ENCODE peak calls at places on chromosome 13, in ten cellular contexts. N is tibial nerve, Q is right lobe of liver, I is IMR-90, H is upper lobe of left lung, X is suprapubic skin, J is esophagus squamous epithelium, W is endothelial cell of umbilical vein, F is A549, D is body of pancreas. A is an unnamed sample.

GRCh38 chr13:98556968-98557591 is 19.8 kb downstream of the STK24 start:
- DNase-seq in I (peak), D (peak), X (no peak), Q (no peak), J (no peak), H (no peak), F (no peak), W (no peak), N (no peak), A (no peak)

GRCh38 chr13:112131740-112132113 is 64.8 kb downstream of the SOX1 start:
- DNase-seq in D (peak), I (no peak), Q (no peak), J (no peak), H (peak), N (no peak), F (no peak), X (no peak), W (no peak), A (no peak)

GRCh38 chr13:23087884-23088283 is 92.9 kb upstream of the SGCG start:
- DNase-seq in F (peak), I (peak), Q (no peak), N (no peak), J (no peak), X (no peak), H (no peak), W (no peak), D (peak), A (no peak)

GRCh38 chr13:24161010-24161775 is 673 bp downstream of the SPATA13 start:
- DNase-seq in N (no peak), X (peak), Q (peak), H (no peak), D (peak), W (peak), F (no peak), I (no peak), J (no peak), A (no peak)

GRCh38 chr13:68439821-68440220 is 1209.7 kb upstream of the PCDH9 start:
- DNase-seq in Q (no peak), W (peak), H (no peak), N (no peak), D (no peak), X (no peak), J (no peak), I (no peak), F (peak), A (no peak)

GRCh38 chr13:42696191-42696590 is 85.2 kb upstream of the FAM216B start:
- DNase-seq in X (no peak), J (no peak), Q (no peak), F (no peak), W (no peak), I (peak), N (no peak), D (no peak), H (no peak), A (no peak)

GRCh38 chr13:25422153-25422552 is 50.4 kb downstream of the ATP8A2 start:
- DNase-seq in J (no peak), D (no peak), W (no peak), X (no peak), N (no peak), H (no peak), Q (no peak), I (no peak), F (no peak), A (no peak)

GRCh38 chr13:85588359-85588758 is 210.9 kb downstream of the SLITRK6 start:
- DNase-seq in W (no peak), Q (no peak), I (no peak), X (no peak), F (no peak), H (no peak), N (no peak), D (no peak), J (no peak), A (no peak)

GRCh38 chr13:110285991-110286923 is 20.7 kb downstream of the COL4A1 start:
- DNase-seq in N (no peak), Q (no peak), W (no peak), J (no peak), H (no peak), D (no peak), I (no peak), F (no peak), X (no peak), A (no peak)

GRCh38 chr13:42747399-42747873 is 33.9 kb upstream of the FAM216B start:
- DNase-seq in H (no peak), I (peak), Q (no peak), F (peak), X (no peak), J (no peak), D (no peak), W (peak), N (no peak), A (no peak)

GRCh38 chr13:21402586-21403307 is 56.4 kb downstream of the ZDHHC20 start:
- DNase-seq in N (no peak), F (peak), X (no peak), W (peak), Q (no peak), I (peak), H (no peak), J (no peak), D (no peak), A (no peak)

GRCh38 chr13:77309254-77309653 is 17.6 kb downstream of the MYCBP2 start:
- DNase-seq in W (no peak), N (no peak), X (no peak), J (no peak), D (no peak), F (no peak), H (no peak), I (no peak), Q (no peak), A (no peak)

GRCh38 chr13:99218545-99218944 is 17.9 kb downstream of the UBAC2 start:
- DNase-seq in J (no peak), H (peak), F (no peak), I (peak), N (no peak), Q (peak), D (peak), X (no peak), W (peak), A (no peak)

GRCh38 chr13:35961461-35962220 is 169.5 kb downstream of the DCLK1 start:
- DNase-seq in J (no peak), H (no peak), X (no peak), F (no peak), W (no peak), I (peak), D (no peak), Q (no peak), N (no peak), A (no peak)

GRCh38 chr13:107553838-107554237 is 661.5 kb downstream of the LIG4 start:
- DNase-seq in N (no peak), F (no peak), D (no peak), H (no peak), X (no peak), J (no peak), Q (no peak), W (no peak), I (peak), A (no peak)

GRCh38 chr13:19838726-19839342 is 24.6 kb downstream of the ZMYM5 start:
- DNase-seq in Q (no peak), H (no peak), N (no peak), W (no peak), I (peak), X (no peak), F (no peak), J (no peak), D (no peak), A (no peak)

GRCh38 chr13:98443329-98443728 is 133.6 kb downstream of the STK24 start:
- DNase-seq in H (no peak), N (no peak), X (no peak), D (no peak), J (no peak), F (peak), Q (no peak), I (peak), W (peak), A (no peak)

GRCh38 chr13:59464926-59465325 is 698.8 kb downstream of the DIAPH3 start:
- DNase-seq in D (no peak), N (no peak), J (no peak), H (no peak), Q (no peak), W (no peak), X (no peak), F (no peak), I (no peak), A (no peak)

GRCh38 chr13:113835461-113836274 is 28.2 kb downstream of the GAS6 start:
- DNase-seq in J (no peak), X (no peak), W (no peak), I (peak), H (no peak), F (peak), Q (peak), D (no peak), N (no peak), A (no peak)

GRCh38 chr13:41917641-41918040 is 43.3 kb downstream of the VWA8 start:
- DNase-seq in X (no peak), N (no peak), J (no peak), I (peak), W (peak), F (no peak), D (no peak), H (no peak), Q (no peak), A (no peak)

GRCh38 chr13:29402168-29402621 is 193.3 kb downstream of the SLC7A1 start:
- DNase-seq in F (no peak), I (peak), W (no peak), X (no peak), N (no peak), D (no peak), Q (no peak), J (no peak), H (no peak), A (no peak)

GRCh38 chr13:103097366-103097928 is 31.2 kb upstream of the SLC10A2 start:
- DNase-seq in H (no peak), J (no peak), F (no peak), X (no peak), W (no peak), Q (no peak), D (no peak), N (no peak), I (no peak), A (no peak)

GRCh38 chr13:112510002-112510780 is 77.8 kb downstream of the TUBGCP3 start:
- DNase-seq in W (peak), H (peak), Q (no peak), F (peak), X (no peak), N (no peak), J (no peak), D (peak), I (peak), A (no peak)

GRCh38 chr13:73403362-73404150 is 344.8 kb downstream of the KLF5 start:
- DNase-seq in X (no peak), I (no peak), W (no peak), J (no peak), D (no peak), H (no peak), N (no peak), F (no peak), Q (no peak), A (no peak)

GRCh38 chr13:79231887-79232286 is 174.2 kb downstream of the RBM26 start:
- DNase-seq in F (no peak), Q (no peak), X (no peak), J (no peak), W (no peak), I (no peak), N (no peak), D (no peak), H (no peak), A (no peak)

GRCh38 chr13:28707629-28708427 is 10.9 kb downstream of the SLC46A3 start:
- DNase-seq in D (peak), H (no peak), I (peak), Q (no peak), N (no peak), F (no peak), W (no peak), X (no peak), J (no peak), A (no peak)

GRCh38 chr13:80658705-80659104 is 317.8 kb upstream of the SPRY2 start:
- DNase-seq in D (no peak), N (no peak), W (no peak), I (no peak), Q (peak), X (no peak), J (no peak), H (no peak), F (no peak), A (no peak)

GRCh38 chr13:32427852-32428580 is at the start of gene N4BP2L1:
- DNase-seq in W (peak), D (peak), I (no peak), N (peak), H (peak), J (peak), F (peak), X (peak), Q (peak), A (no peak)

GRCh38 chr13:105914637-105915036 is 620.8 kb downstream of the EFNB2 start:
- DNase-seq in H (no peak), Q (no peak), N (no peak), W (no peak), X (no peak), J (no peak), F (no peak), I (peak), D (no peak), A (no peak)

GRCh38 chr13:23848019-23848418 is 41.2 kb downstream of the MIPEP start:
- DNase-seq in Q (no peak), D (no peak), I (no peak), N (no peak), X (no peak), H (no peak), W (no peak), F (no peak), J (no peak), A (no peak)

GRCh38 chr13:45434556-45435371 is 16.6 kb upstream of the SLC25A30 start:
- DNase-seq in F (no peak), J (no peak), Q (no peak), W (no peak), X (no peak), I (no peak), N (no peak), H (no peak), D (no peak), A (no peak)

GRCh38 chr13:46667687-46668281 is 114.8 kb downstream of the LRCH1 start:
- DNase-seq in Q (no peak), J (no peak), H (no peak), D (no peak), I (no peak), N (no peak), W (no peak), X (no peak), F (no peak), A (no peak)
- H3K4me3 ChIP-seq in Q (no peak), J (peak), H (peak), D (no peak), I (peak), N (peak), W (no peak), X (peak), F (no peak), A (peak)

GRCh38 chr13:36998624-36999041 is 507 bp downstream of the ALG5 start:
- DNase-seq in W (no peak), N (no peak), H (peak), I (no peak), D (peak), Q (peak), X (peak), F (no peak), J (no peak), A (no peak)

GRCh38 chr13:36997716-36998427 is 1.3 kb downstream of the ALG5 start:
- DNase-seq in H (no peak), W (no peak), N (no peak), F (no peak), I (peak), D (no peak), X (no peak), J (no peak), Q (no peak), A (no peak)

GRCh38 chr13:37001921-37002250 is 1.3 kb downstream of the EXOSC8 start:
- DNase-seq in F (no peak), J (no peak), N (no peak), I (no peak), Q (no peak), X (no peak), H (no peak), W (no peak), D (no peak), A (no peak)

GRCh38 chr13:36999054-36999927 is at the start of gene ALG5:
- DNase-seq in W (peak), I (peak), J (peak), H (peak), D (peak), F (peak), N (peak), Q (peak), X (peak), A (no peak)
- TF ChIP-seq POLR2A in W (peak), I (peak), J (no peak), H (no peak), D (peak), F (peak), N (peak), Q (peak), X (no peak), A (no peak)

GRCh38 chr13:27353653-27354052 is 70.8 kb upstream of the GTF3A start:
- DNase-seq in W (no peak), F (no peak), J (no peak), I (no peak), D (no peak), N (no peak), H (no peak), Q (no peak), X (no peak), A (no peak)

GRCh38 chr13:27355894-27356293 is 68.5 kb upstream of the GTF3A start:
- DNase-seq in N (no peak), H (no peak), I (no peak), F (no peak), D (no peak), J (no peak), W (no peak), Q (no peak), X (no peak), A (no peak)

GRCh38 chr13:27352698-27353097 is 71.7 kb upstream of the GTF3A start:
- DNase-seq in I (peak), Q (no peak), N (no peak), F (no peak), W (no peak), X (no peak), D (no peak), J (no peak), H (no peak), A (no peak)

GRCh38 chr13:27353166-27353583 is 71.2 kb upstream of the GTF3A start:
- DNase-seq in X (no peak), Q (no peak), W (no peak), H (no peak), F (no peak), I (peak), J (no peak), N (no peak), D (no peak), A (no peak)

DNA sequence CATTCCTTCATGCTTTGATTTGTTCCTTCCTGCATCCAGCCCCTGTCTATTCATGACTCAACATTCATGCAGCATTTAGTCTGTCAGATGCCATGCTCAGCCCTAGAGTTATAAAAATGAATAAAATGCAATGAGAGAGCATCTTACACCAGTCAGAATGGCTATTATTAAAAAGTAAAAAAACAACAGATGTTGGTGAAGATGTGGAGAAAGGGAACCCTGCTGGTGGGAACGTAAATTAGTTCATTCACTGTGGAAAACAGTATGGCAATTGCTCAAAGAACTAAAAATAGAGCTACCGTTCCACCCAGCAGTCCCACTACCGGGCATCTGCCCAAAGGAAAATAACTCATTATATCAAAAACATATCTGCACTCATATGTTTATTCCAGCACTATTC is 70.0 kb upstream of the GTF3A start:
- DNase-seq in N (no peak), W (no peak), D (no peak), H (no peak), F (no peak), Q (no peak), J (no peak), X (no peak), I (peak), A (no peak)
- TF ChIP-seq CTCF in N (no peak), W (no peak), D (no peak), H (no peak), F (no peak), Q (no peak), J (no peak), X (no peak), I (peak), A (no peak)

GRCh38 chr13:40185393-40185792 is 481.0 kb downstream of the FOXO1 start:
- DNase-seq in X (no peak), F (no peak), Q (no peak), W (no peak), H (no peak), N (no peak), D (no peak), I (no peak), J (no peak), A (no peak)

GRCh38 chr13:40186636-40187323 is 479.7 kb downstream of the FOXO1 start:
- DNase-seq in X (no peak), D (no peak), F (no peak), Q (no peak), W (no peak), J (no peak), H (no peak), I (no peak), N (no peak), A (peak)

GRCh38 chr13:40187836-40188591 is 478.4 kb downstream of the FOXO1 start:
- DNase-seq in X (no peak), D (no peak), J (no peak), W (no peak), F (no peak), H (no peak), I (no peak), N (no peak), Q (no peak), A (no peak)

GRCh38 chr13:40186041-40186440 is 480.4 kb downstream of the FOXO1 start:
- DNase-seq in Q (no peak), J (no peak), H (no peak), X (no peak), D (no peak), N (no peak), I (no peak), F (no peak), W (no peak), A (no peak)

DNA sequence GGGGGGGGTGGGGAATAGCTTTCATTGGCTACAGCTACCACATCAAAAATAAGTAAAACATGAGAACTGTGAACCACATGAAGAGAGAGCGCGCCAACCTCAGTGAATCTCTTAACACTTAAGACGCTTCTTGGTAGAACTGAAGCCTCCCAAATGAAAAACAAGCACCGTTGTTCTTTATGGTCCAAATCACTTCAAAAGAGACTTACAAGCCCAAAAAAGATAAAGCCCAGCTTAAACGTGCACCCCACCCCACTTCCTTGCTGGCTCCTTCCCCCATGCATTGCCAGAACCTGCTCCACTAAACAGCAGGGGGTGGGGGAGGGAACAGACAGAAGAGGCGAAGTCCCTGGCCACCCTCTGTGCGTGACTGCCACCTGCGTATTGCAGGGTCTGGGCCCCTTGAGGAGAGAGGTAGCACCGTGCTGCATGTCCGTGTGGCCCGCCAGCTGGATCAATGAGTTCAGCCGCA is 479.1 kb downstream of the FOXO1 start:
- DNase-seq in W (no peak), N (no peak), X (no peak), D (no peak), Q (no peak), I (no peak), F (no peak), H (no peak), J (no peak), A (no peak)
- H3K4me3 ChIP-seq in W (no peak), N (no peak), X (no peak), D (no peak), Q (no peak), I (no peak), F (no peak), H (no peak), J (no peak), A (no peak)

GRCh38 chr13:94599877-94600276 is 1.8 kb upstream of the GPR180 start:
- DNase-seq in H (no peak), I (no peak), Q (no peak), X (no peak), W (no peak), D (no peak), N (no peak), J (no peak), F (no peak), A (no peak)

GRCh38 chr13:94596575-94596971 is 621 bp upstream of the TGDS start:
- DNase-seq in F (no peak), H (no peak), J (no peak), N (no peak), I (no peak), W (no peak), X (no peak), Q (peak), D (no peak), A (no peak)

GRCh38 chr13:94602467-94602866 is 810 bp downstream of the GPR180 start:
- DNase-seq in Q (no peak), X (no peak), W (no peak), N (no peak), I (no peak), J (no peak), D (no peak), H (no peak), F (no peak), A (no peak)

GRCh38 chr13:94598281-94598680 is 2.3 kb upstream of the TGDS start:
- DNase-seq in F (no peak), Q (no peak), I (peak), D (no peak), J (no peak), H (no peak), N (no peak), W (no peak), X (no peak), A (no peak)

GRCh38 chr13:94601446-94602431 is at the start of gene GPR180:
- DNase-seq in Q (peak), J (peak), D (peak), X (peak), N (peak), F (peak), H (peak), W (peak), I (peak), A (no peak)
- TF ChIP-seq POLR2A in Q (peak), J (no peak), D (peak), X (no peak), N (peak), F (peak), H (no peak), W (peak), I (peak), A (no peak)

GRCh38 chr13:95058680-95059079 is 242.6 kb downstream of the ABCC4 start:
- DNase-seq in F (no peak), H (no peak), X (no peak), D (no peak), W (no peak), N (no peak), Q (no peak), J (no peak), I (no peak), A (no peak)
- TF ChIP-seq CTCF in F (no peak), H (no peak), X (no peak), D (no peak), W (no peak), N (no peak), Q (no peak), J (no peak), I (no peak), A (no peak)

A was measured in vagina.